ENCODE peak calls at places on chromosome 2, in six cellular contexts. Y is HL-60, C is GM12878, X is stomach, R is H1, S is breast epithelium. K is an unnamed sample.

GRCh38 chr2:108621087-108621559 is 86.9 kb downstream of the LIMS1 start:
- DNase-seq in Y (no peak), C (no peak), X (peak), R (peak), S (peak), K (no peak)

GRCh38 chr2:234313498-234313897 is 183.4 kb downstream of the ARL4C start:
- DNase-seq in Y (no peak), C (no peak), X (no peak), R (no peak), S (peak), K (no peak)

GRCh38 chr2:44087714-44088092 is 81.0 kb upstream of the PPM1B start:
- DNase-seq in Y (no peak), C (no peak), X (no peak), R (peak), S (no peak), K (no peak)

GRCh38 chr2:20103514-20103913 is 52.1 kb upstream of the LAPTM4A start:
- DNase-seq in Y (peak), C (no peak), X (no peak), R (no peak), S (no peak), K (no peak)

GRCh38 chr2:241692448-241692847 is 5.8 kb upstream of the DTYMK start:
- DNase-seq in Y (no peak), C (no peak), X (no peak), R (no peak), S (no peak), K (no peak)

GRCh38 chr2:3519255-3520190 is at the start of gene ADI1:
- DNase-seq in Y (peak), C (peak), X (peak), R (peak), S (peak), K (peak)

GRCh38 chr2:78778756-78779510 is 246.6 kb upstream of the REG3G start:
- DNase-seq in Y (no peak), C (no peak), X (no peak), R (no peak), S (no peak), K (no peak)

GRCh38 chr2:203891474-203891873 is 23.9 kb downstream of the CTLA4 start:
- DNase-seq in Y (peak), C (no peak), X (no peak), R (no peak), S (no peak), K (no peak)

GRCh38 chr2:25170888-25171287 is 2.5 kb upstream of the POMC start:
- DNase-seq in Y (no peak), C (no peak), X (no peak), R (no peak), S (no peak), K (no peak)

GRCh38 chr2:105057005-105057404 is 19.1 kb downstream of the MRPS9 start:
- DNase-seq in Y (no peak), C (no peak), X (no peak), R (no peak), S (no peak), K (no peak)

GRCh38 chr2:169999041-169999440 is 171.8 kb downstream of the UBR3 start:
- DNase-seq in Y (no peak), C (no peak), X (no peak), R (no peak), S (no peak), K (no peak)

GRCh38 chr2:7766978-7767565 is 849.9 kb downstream of the RNF144A start:
- DNase-seq in Y (no peak), C (no peak), X (no peak), R (no peak), S (no peak), K (no peak)

GRCh38 chr2:124501575-124502152 is 476.6 kb downstream of the CNTNAP5 start:
- DNase-seq in Y (no peak), C (no peak), X (no peak), R (no peak), S (no peak), K (no peak)

GRCh38 chr2:160892204-160892603 is 268.0 kb upstream of the TANK start:
- DNase-seq in Y (peak), C (no peak), X (no peak), R (no peak), S (no peak), K (no peak)

GRCh38 chr2:74554821-74555531 is 456 bp downstream of the DOK1 start:
- DNase-seq in Y (peak), C (no peak), X (peak), R (peak), S (no peak), K (no peak)

GRCh38 chr2:167183916-167184315 is 295.6 kb downstream of the XIRP2 start:
- DNase-seq in Y (no peak), C (no peak), X (no peak), R (no peak), S (no peak), K (no peak)

GRCh38 chr2:188969236-188970032 is 4.7 kb upstream of the COL3A1 start:
- DNase-seq in Y (no peak), C (no peak), X (no peak), R (no peak), S (no peak), K (no peak)

GRCh38 chr2:172246649-172247048 is 143.9 kb upstream of the DLX2 start:
- DNase-seq in Y (peak), C (no peak), X (no peak), R (no peak), S (no peak), K (no peak)

GRCh38 chr2:181394741-181395437 is 62.3 kb upstream of the ITGA4 start:
- DNase-seq in Y (peak), C (no peak), X (no peak), R (no peak), S (no peak), K (no peak)

GRCh38 chr2:203532957-203533695 is 2.0 kb downstream of the RAPH1 start:
- DNase-seq in Y (no peak), C (no peak), X (no peak), R (no peak), S (no peak), K (no peak)

GRCh38 chr2:236824836-236825235 is 255.2 kb downstream of the ACKR3 start:
- DNase-seq in Y (no peak), C (no peak), X (peak), R (no peak), S (peak), K (no peak)

GRCh38 chr2:113282747-113283533 is 4.2 kb upstream of the PAX8 start:
- DNase-seq in Y (no peak), C (no peak), X (peak), R (peak), S (peak), K (no peak)

GRCh38 chr2:108396845-108397244 is 19.1 kb downstream of the SULT1C4 start:
- DNase-seq in Y (no peak), C (no peak), X (no peak), R (no peak), S (no peak), K (no peak)

GRCh38 chr2:54041135-54041534 is 70.3 kb upstream of the PSME4 start:
- DNase-seq in Y (no peak), C (no peak), X (no peak), R (no peak), S (no peak), K (no peak)

GRCh38 chr2:40127890-40128548 is 323.9 kb downstream of the SLC8A1 start:
- DNase-seq in Y (no peak), C (no peak), X (no peak), R (no peak), S (no peak), K (no peak)

GRCh38 chr2:176126929-176127768 is 2.4 kb upstream of the HOXD8 start:
- DNase-seq in Y (no peak), C (no peak), X (peak), R (peak), S (no peak), K (no peak)

GRCh38 chr2:1656326-1656960 is 87.9 kb downstream of the PXDN start:
- DNase-seq in Y (no peak), C (no peak), X (no peak), R (no peak), S (no peak), K (no peak)

GRCh38 chr2:22175002-22175401 is 1051.2 kb downstream of the TDRD15 start:
- DNase-seq in Y (no peak), C (no peak), X (no peak), R (no peak), S (no peak), K (no peak)

GRCh38 chr2:197972017-197972416 is 167.6 kb downstream of the PLCL1 start:
- DNase-seq in Y (no peak), C (no peak), X (peak), R (no peak), S (peak), K (no peak)

GRCh38 chr2:200618590-200619021 is 32.8 kb downstream of the AOX1 start:
- DNase-seq in Y (no peak), C (no peak), X (no peak), R (no peak), S (no peak), K (no peak)

GRCh38 chr2:240463274-240463865 is 27.9 kb downstream of the GPC1 start:
- DNase-seq in Y (no peak), C (no peak), X (peak), R (no peak), S (peak), K (no peak)

GRCh38 chr2:134537121-134537520 is 181.7 kb downstream of the TMEM163 start:
- DNase-seq in Y (no peak), C (no peak), X (no peak), R (no peak), S (no peak), K (no peak)

GRCh38 chr2:127721311-127721977 is 20.1 kb downstream of the SFT2D3 start:
- DNase-seq in Y (no peak), C (no peak), X (no peak), R (no peak), S (no peak), K (no peak)

GRCh38 chr2:46984642-46985476 is 69.3 kb upstream of the MCFD2 start:
- DNase-seq in Y (peak), C (peak), X (no peak), R (no peak), S (peak), K (no peak)

GRCh38 chr2:232113821-232114220 is 152.3 kb downstream of the DIS3L2 start:
- DNase-seq in Y (no peak), C (no peak), X (no peak), R (no peak), S (no peak), K (no peak)

GRCh38 chr2:69943841-69944604 is 17.4 kb downstream of the ASPRV1 start:
- DNase-seq in Y (no peak), C (no peak), X (no peak), R (no peak), S (no peak), K (no peak)

GRCh38 chr2:136255648-136256461 is 137.9 kb upstream of the CXCR4 start:
- DNase-seq in Y (peak), C (no peak), X (no peak), R (no peak), S (no peak), K (no peak)

GRCh38 chr2:136251777-136252477 is 134.0 kb upstream of the CXCR4 start:
- DNase-seq in Y (no peak), C (no peak), X (no peak), R (no peak), S (peak), K (no peak)

GRCh38 chr2:136253288-136254004 is 135.5 kb upstream of the CXCR4 start:
- DNase-seq in Y (peak), C (no peak), X (no peak), R (no peak), S (no peak), K (no peak)

GRCh38 chr2:136255127-136255526 is 137.2 kb upstream of the CXCR4 start:
- DNase-seq in Y (no peak), C (no peak), X (no peak), R (no peak), S (no peak), K (no peak)

GRCh38 chr2:136254681-136255080 is 136.7 kb upstream of the CXCR4 start:
- DNase-seq in Y (no peak), C (no peak), X (no peak), R (no peak), S (no peak), K (no peak)
- TF ChIP-seq POLR2AphosphoS5 in Y (no peak), C (no peak), X (no peak), R (no peak), S (no peak), K (no peak)

GRCh38 chr2:158600155-158600802 is 143.5 kb downstream of the PKP4 start:
- DNase-seq in Y (no peak), C (no peak), X (peak), R (no peak), S (peak), K (no peak)
- TF ChIP-seq POLR2AphosphoS5 in Y (no peak), C (no peak), X (no peak), R (no peak), S (no peak), K (no peak)

GRCh38 chr2:191217580-191217979 is 27.6 kb upstream of the MYO1B start:
- DNase-seq in Y (no peak), C (no peak), X (no peak), R (no peak), S (no peak), K (no peak)

GRCh38 chr2:191213333-191213732 is 31.9 kb upstream of the MYO1B start:
- DNase-seq in Y (no peak), C (no peak), X (no peak), R (no peak), S (no peak), K (no peak)

GRCh38 chr2:191212119-191212518 is 33.1 kb upstream of the MYO1B start:
- DNase-seq in Y (no peak), C (no peak), X (no peak), R (no peak), S (no peak), K (no peak)

GRCh38 chr2:191215666-191216065 is 29.5 kb upstream of the MYO1B start:
- DNase-seq in Y (no peak), C (no peak), X (no peak), R (no peak), S (no peak), K (no peak)

DNA sequence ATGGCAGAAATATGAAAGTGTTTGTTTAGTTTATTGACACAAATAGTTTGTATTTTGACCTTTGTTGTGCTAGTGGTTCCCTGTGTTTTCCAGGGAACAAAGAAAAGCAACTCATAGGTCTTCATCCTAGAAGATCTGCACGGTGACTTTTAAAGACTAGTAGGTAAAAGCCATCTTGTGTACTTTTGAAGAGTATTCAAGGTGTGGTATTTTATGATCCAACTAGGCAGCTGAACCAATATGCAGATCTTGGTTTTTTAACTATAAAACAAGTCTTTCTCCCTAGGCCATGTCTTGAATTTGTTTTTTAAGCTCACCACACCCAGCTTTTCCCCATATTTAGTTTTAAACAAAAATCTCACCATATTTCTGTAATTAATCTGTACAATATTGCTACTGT is 30.0 kb upstream of the MYO1B start:
- DNase-seq in Y (no peak), C (no peak), X (no peak), R (no peak), S (no peak), K (no peak)
- TF ChIP-seq POLR2AphosphoS5 in Y (no peak), C (no peak), X (no peak), R (no peak), S (no peak), K (no peak)

GRCh38 chr2:159116922-159117321 is 148.5 kb downstream of the TANC1 start:
- DNase-seq in Y (no peak), C (no peak), X (no peak), R (peak), S (no peak), K (no peak)

GRCh38 chr2:159118115-159118858 is 149.8 kb downstream of the TANC1 start:
- DNase-seq in Y (peak), C (peak), X (peak), R (peak), S (peak), K (peak)

GRCh38 chr2:159111346-159111922 is 143.0 kb downstream of the TANC1 start:
- DNase-seq in Y (no peak), C (no peak), X (no peak), R (no peak), S (no peak), K (no peak)

GRCh38 chr2:159117658-159118057 is 149.2 kb downstream of the TANC1 start:
- DNase-seq in Y (no peak), C (no peak), X (no peak), R (no peak), S (no peak), K (no peak)

GRCh38 chr2:159114835-159115234 is 146.4 kb downstream of the TANC1 start:
- DNase-seq in Y (no peak), C (no peak), X (no peak), R (peak), S (no peak), K (no peak)
- TF ChIP-seq POLR2AphosphoS5 in Y (no peak), C (no peak), X (no peak), R (no peak), S (no peak), K (no peak)

GRCh38 chr2:146984014-146984413 is 860.8 kb upstream of the ACVR2A start:
- DNase-seq in Y (no peak), C (no peak), X (no peak), R (no peak), S (no peak), K (no peak)

GRCh38 chr2:146981921-146982320 is 862.9 kb upstream of the ACVR2A start:
- DNase-seq in Y (no peak), C (no peak), X (no peak), R (no peak), S (no peak), K (no peak)

GRCh38 chr2:146985753-146986152 is 859.1 kb upstream of the ACVR2A start:
- DNase-seq in Y (no peak), C (no peak), X (no peak), R (no peak), S (no peak), K (no peak)

GRCh38 chr2:146979746-146980145 is 865.1 kb upstream of the ACVR2A start:
- DNase-seq in Y (no peak), C (no peak), X (no peak), R (no peak), S (no peak), K (no peak)

DNA sequence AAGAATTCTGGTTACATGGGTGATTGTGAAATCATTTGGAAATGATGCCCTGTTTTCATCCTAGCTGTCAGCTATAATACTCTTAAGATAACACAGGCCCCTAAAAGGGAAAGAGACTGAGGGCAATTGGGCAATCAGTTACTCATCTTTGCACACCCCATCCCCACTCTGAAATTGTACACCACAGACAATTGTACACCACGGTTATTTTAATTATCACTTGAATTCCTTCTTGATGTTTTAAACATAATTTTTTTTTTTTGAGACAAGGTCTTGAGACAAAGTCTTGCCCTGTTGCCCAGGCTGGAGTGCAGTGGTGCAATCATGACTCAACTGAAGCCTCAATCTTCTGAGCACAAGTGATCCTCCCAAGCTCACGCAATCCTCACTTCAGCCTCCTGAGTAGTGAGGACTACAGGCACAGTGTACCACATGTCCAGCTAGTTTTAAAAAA is 862.4 kb upstream of the ACVR2A start:
- DNase-seq in Y (no peak), C (no peak), X (peak), R (no peak), S (peak), K (no peak)
- TF ChIP-seq POLR2AphosphoS5 in Y (no peak), C (no peak), X (no peak), R (no peak), S (peak), K (no peak)

GRCh38 chr2:12918841-12919445 is 202.2 kb downstream of the TRIB2 start:
- DNase-seq in Y (no peak), C (no peak), X (peak), R (no peak), S (peak), K (no peak)
- TF ChIP-seq POLR2AphosphoS5 in Y (no peak), C (no peak), X (peak), R (no peak), S (peak), K (no peak)

GRCh38 chr2:201830666-201831065 is 24.3 kb downstream of the CDK15 start:
- DNase-seq in Y (no peak), C (no peak), X (no peak), R (no peak), S (no peak), K (no peak)

GRCh38 chr2:201824212-201824611 is 17.9 kb downstream of the CDK15 start:
- DNase-seq in Y (no peak), C (no peak), X (no peak), R (no peak), S (no peak), K (no peak)

GRCh38 chr2:201827621-201828020 is 21.3 kb downstream of the CDK15 start:
- DNase-seq in Y (no peak), C (no peak), X (no peak), R (no peak), S (no peak), K (no peak)

GRCh38 chr2:201831469-201831868 is 25.1 kb downstream of the CDK15 start:
- DNase-seq in Y (no peak), C (no peak), X (no peak), R (no peak), S (no peak), K (no peak)

GRCh38 chr2:201828235-201828634 is 21.9 kb downstream of the CDK15 start:
- DNase-seq in Y (no peak), C (no peak), X (no peak), R (no peak), S (no peak), K (no peak)
- TF ChIP-seq POLR2AphosphoS5 in Y (no peak), C (no peak), X (no peak), R (no peak), S (no peak), K (no peak)